ENCODE peak calls at places on chromosome 21, in eight cellular contexts. One of them, this sample, is unnamed.

GRCh38 chr21:29342394-29342957 is 43.8 kb downstream of the BACH1 start:
- DNase-seq in fibroblast of mammary gland: peak
- DNase-seq in Calu3: no peak
- DNase-seq in nephron progenitor cell: no peak
- DNase-seq in AG04450: peak
- DNase-seq in heart left ventricle: peak
- DNase-seq in lung: no peak
- DNase-seq in endodermal cell: no peak
- DNase-seq in this sample: peak

GRCh38 chr21:38342734-38343133 is 85.9 kb downstream of the KCNJ15 start:
- DNase-seq in endodermal cell: no peak
- DNase-seq in Calu3: no peak
- DNase-seq in heart left ventricle: no peak
- DNase-seq in nephron progenitor cell: no peak
- DNase-seq in fibroblast of mammary gland: no peak
- DNase-seq in lung: no peak
- DNase-seq in AG04450: no peak
- DNase-seq in this sample: no peak

GRCh38 chr21:38993561-38993960 is 187.8 kb downstream of the ETS2 start:
- DNase-seq in lung: peak
- DNase-seq in heart left ventricle: peak
- DNase-seq in Calu3: peak
- DNase-seq in nephron progenitor cell: no peak
- DNase-seq in endodermal cell: no peak
- DNase-seq in fibroblast of mammary gland: peak
- DNase-seq in AG04450: peak
- DNase-seq in this sample: peak

GRCh38 chr21:38351961-38352521 is 95.2 kb downstream of the KCNJ15 start:
- DNase-seq in nephron progenitor cell: no peak
- DNase-seq in endodermal cell: peak
- DNase-seq in heart left ventricle: no peak
- DNase-seq in Calu3: peak
- DNase-seq in fibroblast of mammary gland: peak
- DNase-seq in AG04450: peak
- DNase-seq in lung: no peak
- DNase-seq in this sample: peak

GRCh38 chr21:42424848-42425602 is 21.3 kb downstream of the UBASH3A start:
- DNase-seq in fibroblast of mammary gland: no peak
- DNase-seq in lung: no peak
- DNase-seq in AG04450: no peak
- DNase-seq in heart left ventricle: no peak
- DNase-seq in Calu3: no peak
- DNase-seq in nephron progenitor cell: no peak
- DNase-seq in endodermal cell: no peak
- DNase-seq in this sample: no peak

GRCh38 chr21:40768056-40768455 is 78.9 kb downstream of the DSCAM start:
- DNase-seq in fibroblast of mammary gland: no peak
- DNase-seq in Calu3: no peak
- DNase-seq in AG04450: no peak
- DNase-seq in endodermal cell: no peak
- DNase-seq in heart left ventricle: no peak
- DNase-seq in nephron progenitor cell: no peak
- DNase-seq in lung: no peak
- DNase-seq in this sample: no peak

GRCh38 chr21:34845521-34846213 is 176.9 kb downstream of the CLIC6 start:
- DNase-seq in fibroblast of mammary gland: peak
- DNase-seq in heart left ventricle: no peak
- DNase-seq in nephron progenitor cell: no peak
- DNase-seq in Calu3: peak
- DNase-seq in endodermal cell: peak
- DNase-seq in AG04450: peak
- DNase-seq in lung: peak
- DNase-seq in this sample: peak

GRCh38 chr21:35048706-35049617 is at the start of gene RUNX1:
- DNase-seq in Calu3: no peak
- DNase-seq in lung: peak
- DNase-seq in endodermal cell: no peak
- DNase-seq in nephron progenitor cell: no peak
- DNase-seq in heart left ventricle: peak
- DNase-seq in fibroblast of mammary gland: peak
- DNase-seq in AG04450: no peak
- DNase-seq in this sample: peak

GRCh38 chr21:28795251-28795650 is 197.4 kb downstream of the LTN1 start:
- DNase-seq in heart left ventricle: no peak
- DNase-seq in fibroblast of mammary gland: no peak
- DNase-seq in endodermal cell: no peak
- DNase-seq in nephron progenitor cell: no peak
- DNase-seq in lung: no peak
- DNase-seq in Calu3: no peak
- DNase-seq in AG04450: no peak
- DNase-seq in this sample: no peak

GRCh38 chr21:43717967-43718871 is 710 bp upstream of the PDXK start:
- DNase-seq in AG04450: no peak
- DNase-seq in lung: no peak
- DNase-seq in Calu3: no peak
- DNase-seq in fibroblast of mammary gland: no peak
- DNase-seq in endodermal cell: no peak
- DNase-seq in heart left ventricle: no peak
- DNase-seq in nephron progenitor cell: peak
- DNase-seq in this sample: no peak
- TF ChIP-seq CTCF in AG04450: no peak
- TF ChIP-seq CTCF in lung: no peak
- TF ChIP-seq CTCF in Calu3: no peak
- TF ChIP-seq CTCF in fibroblast of mammary gland: no peak
- TF ChIP-seq CTCF in endodermal cell: no peak
- TF ChIP-seq CTCF in heart left ventricle: no peak
- TF ChIP-seq CTCF in nephron progenitor cell: no peak
- TF ChIP-seq CTCF in this sample: no peak

DNA sequence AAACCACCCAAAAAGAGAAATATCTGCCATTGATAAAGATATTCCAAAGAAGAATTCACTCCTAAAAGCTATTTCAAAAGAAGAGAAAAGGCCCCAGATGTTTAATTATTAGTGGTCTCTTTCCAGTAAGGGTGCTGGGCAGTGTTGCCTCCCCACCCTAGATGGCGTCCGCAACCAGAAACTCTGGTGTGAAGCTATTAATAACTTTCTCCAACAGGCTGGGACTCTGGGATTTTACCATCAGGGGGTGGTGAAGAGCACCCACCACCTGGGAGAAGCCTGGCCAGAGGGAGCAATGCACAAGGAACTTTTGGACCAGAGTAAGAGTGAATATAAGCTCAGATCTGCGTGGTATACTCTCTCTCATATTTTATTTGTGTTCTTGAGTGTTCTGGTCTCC is 115.4 kb upstream of the TIAM1 start:
- DNase-seq in Calu3: no peak
- DNase-seq in AG04450: no peak
- DNase-seq in endodermal cell: peak
- DNase-seq in lung: no peak
- DNase-seq in heart left ventricle: no peak
- DNase-seq in nephron progenitor cell: no peak
- DNase-seq in fibroblast of mammary gland: no peak
- DNase-seq in this sample: no peak
- TF ChIP-seq CTCF in Calu3: no peak
- TF ChIP-seq CTCF in AG04450: no peak
- TF ChIP-seq CTCF in endodermal cell: peak
- TF ChIP-seq CTCF in lung: no peak
- TF ChIP-seq CTCF in heart left ventricle: no peak
- TF ChIP-seq CTCF in nephron progenitor cell: no peak
- TF ChIP-seq CTCF in fibroblast of mammary gland: no peak
- TF ChIP-seq CTCF in this sample: peak

GRCh38 chr21:26226724-26227123 is 56.2 kb upstream of the APP start:
- DNase-seq in endodermal cell: no peak
- DNase-seq in AG04450: no peak
- DNase-seq in heart left ventricle: no peak
- DNase-seq in fibroblast of mammary gland: no peak
- DNase-seq in nephron progenitor cell: no peak
- DNase-seq in lung: no peak
- DNase-seq in Calu3: no peak
- DNase-seq in this sample: no peak

GRCh38 chr21:26224351-26224750 is 53.8 kb upstream of the APP start:
- DNase-seq in lung: no peak
- DNase-seq in fibroblast of mammary gland: no peak
- DNase-seq in AG04450: no peak
- DNase-seq in Calu3: no peak
- DNase-seq in endodermal cell: no peak
- DNase-seq in heart left ventricle: no peak
- DNase-seq in nephron progenitor cell: no peak
- DNase-seq in this sample: no peak

DNA sequence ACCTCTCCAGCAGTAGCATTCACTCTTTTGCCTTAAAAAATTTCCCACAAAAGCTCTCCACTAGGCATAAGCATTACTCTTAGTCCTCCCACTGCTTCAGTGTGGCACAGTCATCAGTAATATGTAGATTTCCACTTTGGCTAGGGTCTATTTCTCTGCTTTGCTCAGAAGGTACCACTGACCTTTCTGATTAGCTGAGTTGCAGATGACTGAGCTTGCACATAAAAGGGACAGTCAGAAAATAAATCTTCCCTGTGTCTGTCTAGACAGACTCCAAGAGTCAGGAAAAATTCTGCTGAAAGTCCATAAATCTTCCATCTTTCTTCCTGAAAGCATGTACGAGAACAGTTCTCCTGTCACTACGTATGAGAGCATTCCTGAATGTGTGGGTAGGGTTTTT is 56.6 kb upstream of the APP start:
- DNase-seq in heart left ventricle: no peak
- DNase-seq in lung: no peak
- DNase-seq in Calu3: no peak
- DNase-seq in endodermal cell: no peak
- DNase-seq in fibroblast of mammary gland: no peak
- DNase-seq in nephron progenitor cell: no peak
- DNase-seq in AG04450: no peak
- DNase-seq in this sample: no peak
- TF ChIP-seq CTCF in heart left ventricle: no peak
- TF ChIP-seq CTCF in lung: no peak
- TF ChIP-seq CTCF in Calu3: no peak
- TF ChIP-seq CTCF in endodermal cell: no peak
- TF ChIP-seq CTCF in fibroblast of mammary gland: no peak
- TF ChIP-seq CTCF in nephron progenitor cell: no peak
- TF ChIP-seq CTCF in AG04450: no peak
- TF ChIP-seq CTCF in this sample: no peak

DNA sequence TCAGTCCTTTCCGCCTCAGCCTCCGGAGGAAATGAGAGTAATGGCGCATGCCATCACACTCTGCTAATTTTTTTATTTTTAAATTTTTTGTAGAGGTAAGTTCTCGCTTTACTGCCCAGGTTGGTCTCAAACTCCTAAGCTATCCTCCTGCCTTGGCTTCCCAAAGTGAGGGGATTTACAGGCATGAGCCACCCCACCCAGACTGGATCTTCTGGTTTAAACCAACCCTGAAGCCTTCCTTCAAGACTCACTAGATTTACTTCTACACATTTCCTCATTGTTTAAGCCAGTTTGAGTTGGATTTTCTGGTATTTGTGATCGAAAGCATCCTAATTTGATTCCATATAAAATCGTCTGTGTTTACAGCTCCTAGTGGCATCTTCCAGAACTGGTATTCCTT is 23.1 kb upstream of the SCAF4 start:
- DNase-seq in AG04450: no peak
- DNase-seq in heart left ventricle: no peak
- DNase-seq in Calu3: no peak
- DNase-seq in fibroblast of mammary gland: no peak
- DNase-seq in nephron progenitor cell: no peak
- DNase-seq in endodermal cell: no peak
- DNase-seq in lung: no peak
- DNase-seq in this sample: no peak
- TF ChIP-seq CTCF in AG04450: no peak
- TF ChIP-seq CTCF in heart left ventricle: no peak
- TF ChIP-seq CTCF in Calu3: no peak
- TF ChIP-seq CTCF in fibroblast of mammary gland: no peak
- TF ChIP-seq CTCF in nephron progenitor cell: no peak
- TF ChIP-seq CTCF in endodermal cell: peak
- TF ChIP-seq CTCF in lung: no peak
- TF ChIP-seq CTCF in this sample: no peak

GRCh38 chr21:14858309-14858708 is 206.5 kb downstream of the NRIP1 start:
- DNase-seq in lung: no peak
- DNase-seq in endodermal cell: no peak
- DNase-seq in AG04450: no peak
- DNase-seq in heart left ventricle: no peak
- DNase-seq in fibroblast of mammary gland: no peak
- DNase-seq in Calu3: no peak
- DNase-seq in nephron progenitor cell: no peak
- DNase-seq in this sample: no peak

GRCh38 chr21:14864211-14865021 is 200.4 kb downstream of the NRIP1 start:
- DNase-seq in heart left ventricle: peak
- DNase-seq in Calu3: peak
- DNase-seq in AG04450: peak
- DNase-seq in fibroblast of mammary gland: peak
- DNase-seq in lung: peak
- DNase-seq in nephron progenitor cell: peak
- DNase-seq in endodermal cell: peak
- DNase-seq in this sample: peak

GRCh38 chr21:14866859-14867560 is 197.8 kb downstream of the NRIP1 start:
- DNase-seq in heart left ventricle: no peak
- DNase-seq in lung: no peak
- DNase-seq in endodermal cell: no peak
- DNase-seq in fibroblast of mammary gland: no peak
- DNase-seq in AG04450: no peak
- DNase-seq in Calu3: no peak
- DNase-seq in nephron progenitor cell: no peak
- DNase-seq in this sample: no peak

GRCh38 chr21:14863745-14864210 is 201.0 kb downstream of the NRIP1 start:
- DNase-seq in heart left ventricle: no peak
- DNase-seq in endodermal cell: no peak
- DNase-seq in lung: no peak
- DNase-seq in AG04450: no peak
- DNase-seq in Calu3: no peak
- DNase-seq in nephron progenitor cell: no peak
- DNase-seq in fibroblast of mammary gland: peak
- DNase-seq in this sample: peak

GRCh38 chr21:14862794-14863720 is 201.7 kb downstream of the NRIP1 start:
- DNase-seq in AG04450: no peak
- DNase-seq in lung: no peak
- DNase-seq in Calu3: peak
- DNase-seq in nephron progenitor cell: peak
- DNase-seq in fibroblast of mammary gland: peak
- DNase-seq in endodermal cell: no peak
- DNase-seq in heart left ventricle: no peak
- DNase-seq in this sample: no peak
- TF ChIP-seq CTCF in AG04450: peak
- TF ChIP-seq CTCF in lung: no peak
- TF ChIP-seq CTCF in Calu3: peak
- TF ChIP-seq CTCF in nephron progenitor cell: peak
- TF ChIP-seq CTCF in fibroblast of mammary gland: peak
- TF ChIP-seq CTCF in endodermal cell: peak
- TF ChIP-seq CTCF in heart left ventricle: peak
- TF ChIP-seq CTCF in this sample: peak

DNA sequence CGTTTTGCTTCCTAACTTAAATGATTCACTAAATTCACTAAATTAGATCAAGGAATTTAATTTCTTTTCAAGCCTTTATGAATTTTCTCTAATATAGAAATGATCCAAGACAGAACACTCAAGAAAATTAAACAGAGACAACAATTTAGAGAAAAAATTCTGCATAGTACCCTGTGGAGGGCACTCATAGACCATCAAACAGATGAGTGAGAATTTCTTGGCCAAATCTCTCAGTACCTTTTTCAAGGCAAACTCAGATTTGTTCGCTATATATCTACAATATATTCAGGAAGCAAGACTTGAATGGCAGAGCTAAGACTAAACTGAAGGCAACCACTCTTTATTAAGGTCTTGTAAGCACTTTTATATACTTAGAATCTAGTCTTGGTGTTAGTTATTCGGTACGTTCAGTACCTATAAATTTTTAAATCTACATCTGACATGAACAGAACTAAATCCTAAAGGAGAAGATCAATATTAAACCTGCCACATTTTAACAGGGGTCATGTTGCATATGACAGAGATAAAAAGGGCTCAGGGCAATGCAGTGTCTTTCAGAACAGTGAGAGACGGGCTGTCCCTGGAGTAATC is 118.7 kb upstream of the TMPRSS15 start:
- DNase-seq in AG04450: no peak
- DNase-seq in endodermal cell: no peak
- DNase-seq in heart left ventricle: no peak
- DNase-seq in Calu3: no peak
- DNase-seq in lung: no peak
- DNase-seq in fibroblast of mammary gland: no peak
- DNase-seq in nephron progenitor cell: no peak
- DNase-seq in this sample: peak
- TF ChIP-seq CTCF in AG04450: no peak
- TF ChIP-seq CTCF in endodermal cell: peak
- TF ChIP-seq CTCF in heart left ventricle: no peak
- TF ChIP-seq CTCF in Calu3: no peak
- TF ChIP-seq CTCF in lung: no peak
- TF ChIP-seq CTCF in fibroblast of mammary gland: no peak
- TF ChIP-seq CTCF in nephron progenitor cell: peak
- TF ChIP-seq CTCF in this sample: peak

This sample was measured in brain microvascular endothelial cell.